ENCODE peak calls at places on chromosomes 5 and 9, in eight cellular contexts. L, J, U, K, A, P, N and D are unnamed samples. For H3K4me1 and H3K9me3, the result is how much of the 10 kb centered on the place peaks cover.

GRCh38 chr9:127683723-127684122 is 23.1 kb upstream of the CFAP157 start:
- DNase-seq in L (peak), J (no peak), U (no peak), K (no peak), A (no peak), P (no peak), N (no peak), D (no peak)

GRCh38 chr5:157252741-157253465 is 13.0 kb upstream of the CYFIP2 start:
- DNase-seq in L (peak), J (no peak), U (no peak), K (no peak), A (no peak), P (peak), N (no peak), D (no peak)

GRCh38 chr5:143972068-143972467 is 160.1 kb downstream of the HMHB1 start:
- DNase-seq in L (no peak), J (no peak), U (no peak), K (no peak), A (no peak), P (no peak), N (no peak), D (no peak)

GRCh38 chr5:121762416-121762815 is 89.3 kb upstream of the FTMT start:
- DNase-seq in L (no peak), J (no peak), U (no peak), K (no peak), A (no peak), P (no peak), N (no peak), D (no peak)

GRCh38 chr5:139391570-139392323 is 2.0 kb upstream of the MZB1 start:
- DNase-seq in L (peak), J (no peak), U (no peak), K (no peak), A (no peak), P (no peak), N (no peak), D (no peak)

GRCh38 chr5:67190443-67190842 is 6.2 kb downstream of the CD180 start:
- DNase-seq in L (no peak), J (no peak), U (no peak), K (no peak), A (no peak), P (no peak), N (no peak), D (no peak)

GRCh38 chr9:97808972-97809371 is 44.1 kb upstream of the FOXE1 start:
- DNase-seq in L (no peak), J (no peak), U (peak), K (no peak), A (no peak), P (no peak), N (no peak), D (no peak)

GRCh38 chr5:66364186-66364585 is 220.1 kb downstream of the SREK1 start:
- DNase-seq in L (no peak), J (no peak), U (no peak), K (no peak), A (no peak), P (no peak), N (no peak), D (no peak)

GRCh38 chr5:138544171-138545134 is 1.4 kb upstream of the ETF1 start:
- DNase-seq in L (peak), J (peak), U (peak), K (no peak), A (peak), P (no peak), N (peak), D (no peak)

GRCh38 chr5:34657550-34657921 is 1.4 kb downstream of the RAI14 start:
- DNase-seq in L (peak), J (peak), U (peak), K (no peak), A (peak), P (no peak), N (no peak), D (no peak)

GRCh38 chr5:64690417-64691151 is at the start of gene SHISAL2B:
- DNase-seq in L (no peak), J (no peak), U (peak), K (no peak), A (no peak), P (no peak), N (no peak), D (no peak)

GRCh38 chr5:79692586-79692985 is 3.0 kb downstream of the CMYA5 start:
- DNase-seq in L (no peak), J (no peak), U (no peak), K (no peak), A (no peak), P (no peak), N (no peak), D (no peak)

GRCh38 chr5:79694183-79694582 is 4.5 kb downstream of the CMYA5 start:
- DNase-seq in L (no peak), J (no peak), U (no peak), K (no peak), A (no peak), P (no peak), N (no peak), D (no peak)

GRCh38 chr5:79694652-79695051 is 5.0 kb downstream of the CMYA5 start:
- DNase-seq in L (peak), J (peak), U (no peak), K (no peak), A (no peak), P (no peak), N (no peak), D (peak)

GRCh38 chr5:79697222-79698164 is 7.9 kb downstream of the CMYA5 start:
- DNase-seq in L (peak), J (peak), U (no peak), K (no peak), A (no peak), P (no peak), N (no peak), D (peak)

GRCh38 chr5:79695501-79695900 is 5.9 kb downstream of the CMYA5 start:
- DNase-seq in L (no peak), J (no peak), U (no peak), K (no peak), A (no peak), P (no peak), N (no peak), D (no peak)
- H3K4me1 ChIP-seq in L (under half), J (under half), U (under half), K (under half), A (under half), P (under half), N (under half), D (under half)

GRCh38 chr9:136847065-136847826 is 2.0 kb upstream of the PHPT1 start:
- DNase-seq in L (peak), J (no peak), U (peak), K (peak), A (no peak), P (peak), N (peak), D (peak)
- TF ChIP-seq POLR2A in L (no peak), J (no peak), U (no peak), K (no peak), A (no peak), P (no peak), N (no peak), D (no peak)

DNA sequence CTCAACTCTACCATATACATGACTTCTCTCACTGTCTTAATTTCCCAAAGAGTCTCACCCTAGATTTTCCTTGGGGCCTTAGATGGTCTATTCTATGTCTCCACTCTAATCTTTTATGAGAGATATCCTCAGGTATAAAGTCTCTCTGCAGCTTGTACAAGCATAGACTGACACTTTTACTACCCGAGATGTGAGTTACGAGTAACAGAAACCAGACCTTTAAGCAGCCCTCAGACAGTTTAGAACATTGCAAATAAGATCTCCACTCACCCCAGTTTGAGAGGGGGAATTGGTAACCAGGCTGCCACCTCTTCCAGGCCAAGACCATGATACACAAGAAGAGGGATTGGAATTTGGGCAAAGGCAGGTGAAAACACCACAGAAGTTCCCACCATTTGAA is 542.5 kb downstream of the TLE4 start:
- DNase-seq in L (no peak), J (no peak), U (no peak), K (no peak), A (no peak), P (no peak), N (no peak), D (no peak)
- H3K9me3 ChIP-seq in L (under half), J (under half), U (under half), K (under half), A (under half), P (under half), N (under half), D (under half)

DNA sequence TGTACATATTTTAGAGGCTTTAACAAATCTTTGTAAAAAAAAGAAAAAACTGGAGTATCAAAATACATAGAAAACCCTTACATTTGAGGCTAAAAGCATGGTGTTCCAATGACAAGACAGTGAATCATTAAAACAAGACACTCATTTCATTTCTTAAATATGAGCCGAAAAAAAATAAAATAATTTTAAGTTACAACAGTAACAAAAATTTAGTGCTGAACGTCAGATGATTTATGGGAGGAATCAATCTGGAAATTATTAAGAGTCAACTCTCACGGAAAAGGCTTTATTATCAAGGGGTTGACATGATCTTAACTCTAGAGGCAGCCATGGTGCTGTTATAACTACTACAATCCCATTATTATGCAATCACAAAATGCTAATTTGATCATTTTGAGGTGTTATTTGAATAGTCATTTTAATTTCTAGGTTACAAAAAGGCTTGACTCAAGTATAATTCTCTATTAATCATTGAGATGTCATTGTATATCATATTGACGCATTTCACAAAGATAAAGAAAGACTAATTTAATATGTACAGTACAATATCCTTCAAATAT is 51.9 kb downstream of the MAPKAP1 start:
- DNase-seq in L (no peak), J (no peak), U (no peak), K (no peak), A (no peak), P (no peak), N (no peak), D (no peak)
- H3K4me1 ChIP-seq in L (under half), J (under half), U (under half), K (under half), A (under half), P (under half), N (under half), D (under half)